ENCODE peak calls at places on chromosomes 13 and 19, in eight cellular contexts. One of them, this sample, is unnamed.
A peak's percentile ranks its signal among the peaks of the same experiment; 100 is the strongest.

GRCh38 chr13:111449041-111449440 is 128.6 kb downstream of the TEX29 start:
- DNase-seq in adipocyte: no peak
- DNase-seq in mammary epithelial cell: peak; percentile 1
- DNase-seq in tibial artery: no peak
- DNase-seq in colonic mucosa: no peak
- DNase-seq in lung: no peak
- DNase-seq in CD8-positive, alpha-beta memory T cell: no peak
- DNase-seq in upper lobe of left lung: no peak
- DNase-seq in this sample: no peak

GRCh38 chr13:97018029-97018819 is 23.9 kb upstream of the OXGR1 start:
- DNase-seq in adipocyte: peak; percentile 85
- DNase-seq in mammary epithelial cell: peak; percentile 39
- DNase-seq in tibial artery: no peak
- DNase-seq in colonic mucosa: peak; percentile 35
- DNase-seq in lung: peak; percentile 38
- DNase-seq in CD8-positive, alpha-beta memory T cell: peak; percentile 8
- DNase-seq in upper lobe of left lung: no peak
- DNase-seq in this sample: peak; percentile 66

GRCh38 chr19:19464339-19465098 is 50.8 kb downstream of the TSSK6 start:
- DNase-seq in adipocyte: peak; percentile 36
- DNase-seq in mammary epithelial cell: peak; percentile 37
- DNase-seq in tibial artery: no peak
- DNase-seq in colonic mucosa: no peak
- DNase-seq in lung: no peak
- DNase-seq in CD8-positive, alpha-beta memory T cell: no peak
- DNase-seq in upper lobe of left lung: no peak
- DNase-seq in this sample: no peak

GRCh38 chr19:50772408-50773311 is 2.4 kb downstream of the GPR32 start:
- DNase-seq in adipocyte: peak; percentile 22
- DNase-seq in mammary epithelial cell: no peak
- DNase-seq in tibial artery: no peak
- DNase-seq in colonic mucosa: no peak
- DNase-seq in lung: no peak
- DNase-seq in CD8-positive, alpha-beta memory T cell: no peak
- DNase-seq in upper lobe of left lung: no peak
- DNase-seq in this sample: peak; percentile 29

GRCh38 chr19:44807652-44808462 is 1.0 kb upstream of the BCAM start:
- DNase-seq in adipocyte: peak; percentile 67
- DNase-seq in mammary epithelial cell: peak; percentile 45
- DNase-seq in tibial artery: no peak
- DNase-seq in colonic mucosa: peak; percentile 46
- DNase-seq in lung: peak; percentile 83
- DNase-seq in CD8-positive, alpha-beta memory T cell: no peak
- DNase-seq in upper lobe of left lung: no peak
- DNase-seq in this sample: no peak

GRCh38 chr13:77584111-77584510 is 48.6 kb downstream of the SCEL start:
- DNase-seq in adipocyte: no peak
- DNase-seq in mammary epithelial cell: peak; percentile 32
- DNase-seq in tibial artery: no peak
- DNase-seq in colonic mucosa: no peak
- DNase-seq in lung: no peak
- DNase-seq in CD8-positive, alpha-beta memory T cell: no peak
- DNase-seq in upper lobe of left lung: no peak
- DNase-seq in this sample: no peak

GRCh38 chr13:33108620-33109019 is 92.4 kb downstream of the KL start:
- DNase-seq in adipocyte: peak; percentile 57
- DNase-seq in mammary epithelial cell: no peak
- DNase-seq in tibial artery: no peak
- DNase-seq in colonic mucosa: no peak
- DNase-seq in lung: no peak
- DNase-seq in CD8-positive, alpha-beta memory T cell: no peak
- DNase-seq in upper lobe of left lung: no peak
- DNase-seq in this sample: no peak

GRCh38 chr13:113415825-113416224 is 37.5 kb downstream of the ADPRHL1 start:
- DNase-seq in adipocyte: no peak
- DNase-seq in mammary epithelial cell: no peak
- DNase-seq in tibial artery: no peak
- DNase-seq in colonic mucosa: no peak
- DNase-seq in lung: no peak
- DNase-seq in CD8-positive, alpha-beta memory T cell: no peak
- DNase-seq in upper lobe of left lung: peak; percentile 44
- DNase-seq in this sample: no peak

GRCh38 chr19:19067276-19068072 is 3.7 kb downstream of the SLC25A42 start:
- DNase-seq in adipocyte: no peak
- DNase-seq in mammary epithelial cell: no peak
- DNase-seq in tibial artery: peak; percentile 51
- DNase-seq in colonic mucosa: no peak
- DNase-seq in lung: no peak
- DNase-seq in CD8-positive, alpha-beta memory T cell: no peak
- DNase-seq in upper lobe of left lung: no peak
- DNase-seq in this sample: peak; percentile 58

GRCh38 chr19:13783565-13784500 is 9.6 kb downstream of the C19orf53 start:
- DNase-seq in adipocyte: no peak
- DNase-seq in mammary epithelial cell: no peak
- DNase-seq in tibial artery: no peak
- DNase-seq in colonic mucosa: no peak
- DNase-seq in lung: no peak
- DNase-seq in CD8-positive, alpha-beta memory T cell: no peak
- DNase-seq in upper lobe of left lung: no peak
- DNase-seq in this sample: no peak

GRCh38 chr13:113929628-113930615 is 44.0 kb downstream of the C13orf46 start:
- DNase-seq in adipocyte: no peak
- DNase-seq in mammary epithelial cell: no peak
- DNase-seq in tibial artery: peak; percentile 33
- DNase-seq in colonic mucosa: no peak
- DNase-seq in lung: no peak
- DNase-seq in CD8-positive, alpha-beta memory T cell: no peak
- DNase-seq in upper lobe of left lung: no peak
- DNase-seq in this sample: no peak

GRCh38 chr19:53870485-53870844 is 2.8 kb downstream of the MYADM start:
- DNase-seq in adipocyte: no peak
- DNase-seq in mammary epithelial cell: no peak
- DNase-seq in tibial artery: no peak
- DNase-seq in colonic mucosa: peak; percentile 70
- DNase-seq in lung: no peak
- DNase-seq in CD8-positive, alpha-beta memory T cell: no peak
- DNase-seq in upper lobe of left lung: no peak
- DNase-seq in this sample: no peak

GRCh38 chr19:35901854-35902661 is at the start of gene HCST:
- DNase-seq in adipocyte: peak; percentile 20
- DNase-seq in mammary epithelial cell: peak; percentile 41
- DNase-seq in tibial artery: no peak
- DNase-seq in colonic mucosa: no peak
- DNase-seq in lung: no peak
- DNase-seq in CD8-positive, alpha-beta memory T cell: peak; percentile 57
- DNase-seq in upper lobe of left lung: no peak
- DNase-seq in this sample: no peak

GRCh38 chr13:44759222-44759721 is 183.1 kb upstream of the TSC22D1 start:
- DNase-seq in adipocyte: peak; percentile 14
- DNase-seq in mammary epithelial cell: peak; percentile 48
- DNase-seq in tibial artery: no peak
- DNase-seq in colonic mucosa: peak; percentile 51
- DNase-seq in lung: no peak
- DNase-seq in CD8-positive, alpha-beta memory T cell: no peak
- DNase-seq in upper lobe of left lung: no peak
- DNase-seq in this sample: no peak

GRCh38 chr19:39355253-39355652 is 13.0 kb downstream of the SAMD4B start:
- DNase-seq in adipocyte: no peak
- DNase-seq in mammary epithelial cell: no peak
- DNase-seq in tibial artery: no peak
- DNase-seq in colonic mucosa: no peak
- DNase-seq in lung: no peak
- DNase-seq in CD8-positive, alpha-beta memory T cell: no peak
- DNase-seq in upper lobe of left lung: no peak
- DNase-seq in this sample: no peak
- H3K36me3 ChIP-seq in adipocyte: peaks cover 69% of the 10 kb centered on the region
- H3K36me3 ChIP-seq in mammary epithelial cell: peaks cover 38% of the 10 kb centered on the region
- H3K36me3 ChIP-seq in tibial artery: peaks cover 66% of the 10 kb centered on the region
- H3K36me3 ChIP-seq in colonic mucosa: peaks cover 26% of the 10 kb centered on the region
- H3K36me3 ChIP-seq in lung: peaks cover 21% of the 10 kb centered on the region
- H3K36me3 ChIP-seq in CD8-positive, alpha-beta memory T cell: peaks cover 41% of the 10 kb centered on the region
- H3K36me3 ChIP-seq in upper lobe of left lung: peaks cover 66% of the 10 kb centered on the region
- H3K36me3 ChIP-seq in this sample: peaks cover 6% of the 10 kb centered on the region

GRCh38 chr19:10621966-10622365 is 3.4 kb upstream of the SLC44A2 start:
- DNase-seq in adipocyte: no peak
- DNase-seq in mammary epithelial cell: no peak
- DNase-seq in tibial artery: no peak
- DNase-seq in colonic mucosa: no peak
- DNase-seq in lung: no peak
- DNase-seq in CD8-positive, alpha-beta memory T cell: no peak
- DNase-seq in upper lobe of left lung: no peak
- DNase-seq in this sample: no peak

GRCh38 chr19:10618846-10619245 is 6.5 kb upstream of the SLC44A2 start:
- DNase-seq in adipocyte: no peak
- DNase-seq in mammary epithelial cell: no peak
- DNase-seq in tibial artery: no peak
- DNase-seq in colonic mucosa: no peak
- DNase-seq in lung: no peak
- DNase-seq in CD8-positive, alpha-beta memory T cell: no peak
- DNase-seq in upper lobe of left lung: no peak
- DNase-seq in this sample: no peak

GRCh38 chr19:10615429-10616023 is 9.8 kb upstream of the SLC44A2 start:
- DNase-seq in adipocyte: no peak
- DNase-seq in mammary epithelial cell: no peak
- DNase-seq in tibial artery: no peak
- DNase-seq in colonic mucosa: no peak
- DNase-seq in lung: no peak
- DNase-seq in CD8-positive, alpha-beta memory T cell: no peak
- DNase-seq in upper lobe of left lung: no peak
- DNase-seq in this sample: no peak

GRCh38 chr19:10620786-10621185 is 4.6 kb upstream of the SLC44A2 start:
- DNase-seq in adipocyte: no peak
- DNase-seq in mammary epithelial cell: no peak
- DNase-seq in tibial artery: no peak
- DNase-seq in colonic mucosa: no peak
- DNase-seq in lung: no peak
- DNase-seq in CD8-positive, alpha-beta memory T cell: no peak
- DNase-seq in upper lobe of left lung: no peak
- DNase-seq in this sample: no peak

GRCh38 chr19:10617409-10618121 is 7.8 kb upstream of the SLC44A2 start:
- DNase-seq in adipocyte: peak; percentile 87
- DNase-seq in mammary epithelial cell: peak; percentile 86
- DNase-seq in tibial artery: no peak
- DNase-seq in colonic mucosa: no peak
- DNase-seq in lung: no peak
- DNase-seq in CD8-positive, alpha-beta memory T cell: no peak
- DNase-seq in upper lobe of left lung: no peak
- DNase-seq in this sample: no peak
- H3K36me3 ChIP-seq in adipocyte: no peaks in the 10 kb centered on the region
- H3K36me3 ChIP-seq in mammary epithelial cell: no peaks in the 10 kb centered on the region
- H3K36me3 ChIP-seq in tibial artery: no peaks in the 10 kb centered on the region
- H3K36me3 ChIP-seq in colonic mucosa: no peaks in the 10 kb centered on the region
- H3K36me3 ChIP-seq in lung: no peaks in the 10 kb centered on the region
- H3K36me3 ChIP-seq in CD8-positive, alpha-beta memory T cell: peaks cover 6% of the 10 kb centered on the region
- H3K36me3 ChIP-seq in upper lobe of left lung: no peaks in the 10 kb centered on the region
- H3K36me3 ChIP-seq in this sample: no peaks in the 10 kb centered on the region

GRCh38 chr19:48966541-48967345 is 1.6 kb downstream of the FTL start:
- DNase-seq in adipocyte: peak; percentile 45
- DNase-seq in mammary epithelial cell: no peak
- DNase-seq in tibial artery: no peak
- DNase-seq in colonic mucosa: no peak
- DNase-seq in lung: no peak
- DNase-seq in CD8-positive, alpha-beta memory T cell: no peak
- DNase-seq in upper lobe of left lung: peak; percentile 52
- DNase-seq in this sample: no peak

GRCh38 chr19:48967346-48968178 is 2.5 kb downstream of the FTL start:
- DNase-seq in adipocyte: peak; percentile 74
- DNase-seq in mammary epithelial cell: no peak
- DNase-seq in tibial artery: peak; percentile 62
- DNase-seq in colonic mucosa: no peak
- DNase-seq in lung: peak; percentile 55
- DNase-seq in CD8-positive, alpha-beta memory T cell: no peak
- DNase-seq in upper lobe of left lung: no peak
- DNase-seq in this sample: no peak

GRCh38 chr19:48964205-48965032 is 690 bp upstream of the FTL start:
- DNase-seq in adipocyte: peak; percentile 61
- DNase-seq in mammary epithelial cell: no peak
- DNase-seq in tibial artery: peak; percentile 57
- DNase-seq in colonic mucosa: peak; percentile 59
- DNase-seq in lung: no peak
- DNase-seq in CD8-positive, alpha-beta memory T cell: no peak
- DNase-seq in upper lobe of left lung: no peak
- DNase-seq in this sample: no peak

GRCh38 chr19:48965033-48965805 is at the start of gene FTL:
- DNase-seq in adipocyte: peak; percentile 98
- DNase-seq in mammary epithelial cell: peak; percentile 80
- DNase-seq in tibial artery: peak; percentile 98
- DNase-seq in colonic mucosa: peak; percentile 98
- DNase-seq in lung: peak; percentile 97
- DNase-seq in CD8-positive, alpha-beta memory T cell: peak; percentile 86
- DNase-seq in upper lobe of left lung: peak; percentile 99
- DNase-seq in this sample: peak; percentile 95

DNA sequence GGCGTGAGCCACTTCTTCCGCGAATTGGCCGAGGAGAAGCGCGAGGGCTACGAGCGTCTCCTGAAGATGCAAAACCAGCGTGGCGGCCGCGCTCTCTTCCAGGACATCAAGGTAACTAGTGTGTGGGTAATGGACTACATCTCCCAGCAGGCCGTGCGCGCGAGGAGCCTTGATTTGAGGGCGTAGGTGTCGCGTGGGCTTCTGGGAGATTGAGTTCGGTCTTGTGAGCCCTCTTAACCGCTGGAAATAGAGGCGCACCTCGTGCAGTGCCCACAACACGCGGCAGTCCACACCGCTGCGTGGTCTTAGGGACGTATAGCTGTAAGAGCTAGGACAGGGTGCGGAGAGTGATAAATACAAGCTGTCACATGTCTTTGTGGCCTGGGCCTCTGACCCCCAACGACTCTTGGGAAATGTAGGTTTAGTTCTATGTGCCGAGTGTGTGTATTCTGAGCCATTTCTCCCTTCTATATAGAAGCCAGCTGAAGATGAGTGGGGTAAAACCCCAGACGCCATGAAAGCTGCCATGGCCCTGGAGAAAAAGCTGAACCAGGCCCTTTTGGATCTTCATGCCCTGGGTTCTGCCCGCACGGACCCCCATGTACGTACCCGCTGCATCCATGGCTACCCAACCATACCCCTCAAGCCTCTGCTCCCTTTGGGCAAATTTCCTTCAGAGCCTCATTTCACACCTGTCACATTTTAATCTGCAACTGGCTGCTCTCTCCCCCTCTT is 864 bp downstream of the FTL start:
- DNase-seq in adipocyte: peak; percentile 80
- DNase-seq in mammary epithelial cell: peak; percentile 88
- DNase-seq in tibial artery: peak; percentile 92
- DNase-seq in colonic mucosa: peak; percentile 91
- DNase-seq in lung: peak; percentile 91
- DNase-seq in CD8-positive, alpha-beta memory T cell: peak; percentile 82
- DNase-seq in upper lobe of left lung: peak; percentile 89
- DNase-seq in this sample: peak; percentile 90
- H3K36me3 ChIP-seq in adipocyte: peaks cover 47% of the 10 kb centered on the region
- H3K36me3 ChIP-seq in mammary epithelial cell: peaks cover 16% of the 10 kb centered on the region
- H3K36me3 ChIP-seq in tibial artery: peaks cover 38% of the 10 kb centered on the region
- H3K36me3 ChIP-seq in colonic mucosa: no peaks in the 10 kb centered on the region
- H3K36me3 ChIP-seq in lung: peaks cover 4% of the 10 kb centered on the region
- H3K36me3 ChIP-seq in CD8-positive, alpha-beta memory T cell: peaks cover 16% of the 10 kb centered on the region
- H3K36me3 ChIP-seq in upper lobe of left lung: peaks cover 36% of the 10 kb centered on the region
- H3K36me3 ChIP-seq in this sample: no peaks in the 10 kb centered on the region

DNA sequence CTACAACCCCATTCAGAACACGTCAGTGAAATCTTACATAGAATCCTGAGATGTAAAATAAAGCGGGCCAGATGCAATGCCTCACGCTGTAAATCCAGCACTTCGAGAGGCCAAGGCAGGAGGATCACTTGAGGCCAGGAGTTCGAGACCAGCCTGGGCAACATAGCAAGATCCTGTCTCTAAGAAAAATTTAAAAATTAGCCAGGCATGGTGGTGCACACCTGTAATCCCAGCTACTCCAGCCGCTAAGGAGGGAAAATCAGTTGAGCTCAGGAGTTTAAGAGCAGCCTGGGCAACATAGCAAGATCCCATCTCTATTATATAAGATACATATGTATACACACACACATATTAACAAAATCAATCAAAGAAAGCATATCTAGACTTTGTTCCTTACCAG is 41.2 kb downstream of the PEX11G start:
- DNase-seq in adipocyte: no peak
- DNase-seq in mammary epithelial cell: no peak
- DNase-seq in tibial artery: no peak
- DNase-seq in colonic mucosa: no peak
- DNase-seq in lung: no peak
- DNase-seq in CD8-positive, alpha-beta memory T cell: no peak
- DNase-seq in upper lobe of left lung: no peak
- DNase-seq in this sample: no peak
- H3K36me3 ChIP-seq in adipocyte: peaks cover 49% of the 10 kb centered on the region
- H3K36me3 ChIP-seq in mammary epithelial cell: peaks cover 6% of the 10 kb centered on the region
- H3K36me3 ChIP-seq in tibial artery: peaks cover 76% of the 10 kb centered on the region
- H3K36me3 ChIP-seq in colonic mucosa: peaks cover 26% of the 10 kb centered on the region
- H3K36me3 ChIP-seq in lung: peaks cover 32% of the 10 kb centered on the region
- H3K36me3 ChIP-seq in CD8-positive, alpha-beta memory T cell: peaks cover 60% of the 10 kb centered on the region
- H3K36me3 ChIP-seq in upper lobe of left lung: peaks cover 86% of the 10 kb centered on the region
- H3K36me3 ChIP-seq in this sample: peaks cover 4% of the 10 kb centered on the region